ENCODE peak calls at places on chromosomes 5 and 9, in five cellular contexts. K is SK-N-SH; P is left ventricle myocardium inferior; S is A549; C is CD8-positive, alpha-beta T cell. B is an unnamed sample.
A peak's percentile ranks its signal among the peaks of the same experiment; 100 is the strongest.

GRCh38 chr5:172618574-172619365 is 22.3 kb upstream of the NEURL1B start:
- DNase-seq in K (no peak), P (no peak), S (no peak), C (no peak), B (no peak)

GRCh38 chr9:36025751-36026150 is 11.0 kb upstream of the RECK start:
- DNase-seq in K (no peak), P (no peak), S (no peak), C (no peak), B (no peak)

GRCh38 chr5:112694853-112695709 is 42.6 kb upstream of the APC start:
- DNase-seq in K (no peak), P (no peak), S (no peak), C (no peak), B (no peak)

GRCh38 chr5:179323026-179323571 is 22.2 kb downstream of the ADAMTS2 start:
- DNase-seq in K (peak; percentile 80), P (no peak), S (no peak), C (no peak), B (peak; percentile 22)

GRCh38 chr9:128733256-128733655 is 9.3 kb upstream of the ZDHHC12 start:
- DNase-seq in K (peak; percentile 82), P (peak; percentile 60), S (peak; percentile 96), C (no peak), B (no peak)

GRCh38 chr5:6419340-6419852 is 29.3 kb upstream of the UBE2QL1 start:
- DNase-seq in K (no peak), P (no peak), S (peak; percentile 30), C (no peak), B (no peak)

GRCh38 chr5:174119386-174119785 is 73.9 kb downstream of the NSG2 start:
- DNase-seq in K (no peak), P (no peak), S (no peak), C (no peak), B (no peak)

GRCh38 chr9:94912700-94913249 is 186.3 kb downstream of the AOPEP start:
- DNase-seq in K (no peak), P (no peak), S (peak; percentile 93), C (no peak), B (no peak)

GRCh38 chr9:95012902-95013301 is 286.4 kb downstream of the AOPEP start:
- DNase-seq in K (no peak), P (no peak), S (no peak), C (no peak), B (no peak)

GRCh38 chr9:129273136-129273895 is 95.3 kb upstream of the IER5L start:
- DNase-seq in K (no peak), P (no peak), S (no peak), C (no peak), B (peak; percentile 22)

GRCh38 chr9:2389404-2389803 is 232.2 kb upstream of the VLDLR start:
- DNase-seq in K (no peak), P (no peak), S (no peak), C (no peak), B (no peak)

GRCh38 chr9:13805566-13805965 is 508.4 kb downstream of the NFIB start:
- DNase-seq in K (no peak), P (no peak), S (no peak), C (no peak), B (no peak)

GRCh38 chr9:32866292-32866691 is 83.0 kb downstream of the TMEM215 start:
- DNase-seq in K (no peak), P (no peak), S (no peak), C (no peak), B (no peak)

GRCh38 chr5:111511174-111512025 is 935 bp downstream of the STARD4 start:
- DNase-seq in K (no peak), P (no peak), S (no peak), C (no peak), B (no peak)

GRCh38 chr5:153711755-153712154 is 221.3 kb downstream of the GRIA1 start:
- DNase-seq in K (no peak), P (no peak), S (no peak), C (no peak), B (no peak)

GRCh38 chr9:94935396-94935795 is 208.9 kb downstream of the AOPEP start:
- DNase-seq in K (no peak), P (no peak), S (no peak), C (no peak), B (no peak)

GRCh38 chr9:112489876-112490661 is 3.4 kb downstream of the KIAA1958 start:
- DNase-seq in K (peak; percentile 28), P (no peak), S (no peak), C (no peak), B (no peak)

GRCh38 chr9:68685770-68686169 is 19.3 kb upstream of the PIP5K1B start:
- DNase-seq in K (peak; percentile 28), P (no peak), S (peak; percentile 39), C (no peak), B (no peak)

GRCh38 chr5:142717582-142718215 is 31.8 kb upstream of the FGF1 start:
- DNase-seq in K (peak; percentile 64), P (no peak), S (peak; percentile 70), C (no peak), B (no peak)

GRCh38 chr5:4188704-4189103 is 593.1 kb downstream of the IRX1 start:
- DNase-seq in K (no peak), P (no peak), S (no peak), C (no peak), B (no peak)

GRCh38 chr9:121286973-121287721 is 19.2 kb downstream of the GSN start:
- DNase-seq in K (no peak), P (peak; percentile 87), S (peak; percentile 96), C (no peak), B (peak; percentile 94)

GRCh38 chr5:171571663-171572062 is 152.2 kb downstream of the FGF18 start:
- DNase-seq in K (no peak), P (no peak), S (peak; percentile 25), C (no peak), B (no peak)

GRCh38 chr9:32278991-32279390 is 105.5 kb upstream of the ACO1 start:
- DNase-seq in K (no peak), P (no peak), S (no peak), C (no peak), B (no peak)

GRCh38 chr5:142143878-142144277 is 35.3 kb downstream of the NDFIP1 start:
- DNase-seq in K (peak; percentile 47), P (no peak), S (peak; percentile 52), C (no peak), B (no peak)

GRCh38 chr5:79547982-79548381 is 34.0 kb upstream of the HOMER1 start:
- DNase-seq in K (no peak), P (no peak), S (no peak), C (no peak), B (no peak)

GRCh38 chr5:154642499-154643245 is 112.5 kb upstream of the LARP1 start:
- DNase-seq in K (no peak), P (no peak), S (peak; percentile 38), C (no peak), B (no peak)

GRCh38 chr9:82903503-82903902 is 159.4 kb downstream of the RASEF start:
- DNase-seq in K (no peak), P (no peak), S (peak; percentile 30), C (no peak), B (no peak)
- TF ChIP-seq CTCF in K (no peak), P (no peak), S (no peak), C (no peak), B (no peak)

DNA sequence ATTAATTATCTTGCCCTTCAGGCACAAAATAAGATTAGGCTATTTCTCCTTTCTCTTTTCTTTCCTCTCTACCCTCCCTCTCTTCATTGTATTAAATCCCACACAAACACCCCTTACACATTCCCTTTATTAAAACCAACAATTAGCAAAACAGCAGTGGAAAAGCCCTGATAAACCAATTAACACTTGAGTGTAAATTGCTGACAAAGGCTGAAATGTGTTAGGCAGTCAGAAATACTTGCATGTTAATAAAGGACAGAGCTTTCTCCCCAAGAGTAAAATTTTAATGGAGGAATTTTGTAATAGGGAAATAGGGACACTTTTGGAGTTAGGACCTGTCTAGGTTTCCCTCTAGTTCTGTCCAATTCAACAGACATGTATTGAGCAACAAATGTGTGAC is 370.9 kb downstream of the MRPS30 start:
- DNase-seq in K (no peak), P (no peak), S (no peak), C (no peak), B (no peak)
- H3K4me1 ChIP-seq in K (no peaks in the 10 kb centered on the region), P (peaks cover 22% of the 10 kb centered on the region), S (no peaks in the 10 kb centered on the region), C (no peaks in the 10 kb centered on the region), B (no peaks in the 10 kb centered on the region)

DNA sequence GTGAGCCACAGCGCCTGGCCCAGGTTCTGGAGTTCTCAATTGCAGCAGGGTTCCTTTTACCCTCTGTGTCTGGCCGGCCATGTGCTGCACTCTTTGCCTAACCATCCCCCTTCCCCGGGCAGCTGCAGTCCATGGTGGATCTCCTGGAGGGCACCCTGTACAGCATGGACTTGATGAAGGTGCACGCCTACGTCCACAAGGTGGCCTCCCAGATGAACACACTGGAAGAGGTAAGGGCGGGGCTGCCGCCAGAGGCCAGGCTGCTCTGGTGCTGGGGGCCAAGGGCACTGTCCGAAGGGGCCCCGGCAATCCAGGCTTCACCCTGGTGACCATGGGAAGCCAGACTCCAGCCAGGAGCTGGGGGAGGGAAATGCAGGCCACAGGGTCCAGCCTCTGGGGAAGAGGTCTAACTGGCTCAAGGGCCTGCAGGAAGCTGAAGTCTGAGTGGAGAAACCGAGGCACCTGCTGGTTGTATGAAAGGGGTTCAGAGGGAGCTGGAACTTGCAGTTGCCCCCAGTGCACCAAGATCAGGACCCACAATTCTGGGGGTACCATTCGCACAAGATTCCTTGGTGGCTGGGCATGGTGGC is 18.1 kb downstream of the OLFML2A start:
- DNase-seq in K (no peak), P (no peak), S (peak; percentile 57), C (no peak), B (no peak)
- TF ChIP-seq CTCF in K (no peak), P (peak; percentile 40), S (peak; percentile 9), C (no peak), B (no peak)

GRCh38 chr9:127539982-127540663 is 72.0 kb upstream of the STXBP1 start:
- DNase-seq in K (no peak), P (no peak), S (no peak), C (no peak), B (no peak)

GRCh38 chr9:127541176-127541575 is 70.9 kb upstream of the STXBP1 start:
- DNase-seq in K (no peak), P (no peak), S (no peak), C (no peak), B (no peak)

GRCh38 chr9:127543221-127543620 is 68.9 kb upstream of the STXBP1 start:
- DNase-seq in K (no peak), P (no peak), S (no peak), C (no peak), B (no peak)

GRCh38 chr9:127540664-127541041 is 71.4 kb upstream of the STXBP1 start:
- DNase-seq in K (no peak), P (no peak), S (no peak), C (no peak), B (no peak)

GRCh38 chr9:127541865-127542264 is 70.2 kb upstream of the STXBP1 start:
- DNase-seq in K (no peak), P (peak; percentile 45), S (no peak), C (no peak), B (no peak)
- H3K4me1 ChIP-seq in K (peaks cover 44% of the 10 kb centered on the region), P (peaks cover 95% of the 10 kb centered on the region), S (peaks cover 93% of the 10 kb centered on the region), C (no peaks in the 10 kb centered on the region), B (peaks cover 66% of the 10 kb centered on the region)

GRCh38 chr9:110452227-110452801 is 114.7 kb upstream of the TXNDC8 start:
- DNase-seq in K (no peak), P (no peak), S (peak; percentile 11), C (no peak), B (no peak)
- TF ChIP-seq CTCF in K (peak; percentile 58), P (peak; percentile 60), S (peak; percentile 61), C (no peak), B (no peak)